ENCODE peak calls at places on chromosomes 13 and 19, in four cellular contexts. T is K562, J is A549, D is HepG2. F is an unnamed sample.
A peak's percentile ranks its signal among the peaks of the same experiment; 100 is the strongest.

GRCh38 chr13:108037348-108037747 is 178.0 kb downstream of the LIG4 start:
- DNase-seq in T (no peak), D (no peak), J (no peak), F (no peak)

GRCh38 chr19:13579388-13580060 is 73.2 kb upstream of the CACNA1A start:
- DNase-seq in J (no peak), T (peak; percentile 36), D (no peak), F (peak; percentile 65)

GRCh38 chr13:26021956-26022355 is 29.9 kb downstream of the SHISA2 start:
- DNase-seq in J (no peak), D (no peak), T (no peak), F (no peak)

GRCh38 chr13:31385534-31385933 is 185.8 kb downstream of the B3GLCT start:
- DNase-seq in J (no peak), D (no peak), T (no peak), F (no peak)

GRCh38 chr19:43595605-43595998 is 332 bp downstream of the IRGQ start:
- DNase-seq in J (no peak), T (no peak), D (no peak), F (no peak)

GRCh38 chr19:55179570-55180484 is at the start of gene SYT5:
- DNase-seq in D (no peak), T (peak; percentile 93), J (peak; percentile 76), F (no peak)

GRCh38 chr19:46963093-46963734 is 56.4 kb upstream of the NPAS1 start:
- DNase-seq in J (no peak), D (no peak), T (no peak), F (peak; percentile 94)

GRCh38 chr13:71751074-71751473 is 115.9 kb downstream of the DACH1 start:
- DNase-seq in T (no peak), D (no peak), J (no peak), F (no peak)

GRCh38 chr13:80783926-80784325 is 443.0 kb upstream of the SPRY2 start:
- DNase-seq in J (no peak), T (no peak), D (no peak), F (no peak)

GRCh38 chr19:50649433-50650391 is at the start of gene C19orf81:
- DNase-seq in J (peak; percentile 68), D (no peak), T (peak; percentile 63), F (peak; percentile 6)

GRCh38 chr13:52882803-52883202 is 34.4 kb upstream of the PCDH8 start:
- DNase-seq in D (no peak), T (no peak), J (no peak), F (no peak)

GRCh38 chr13:113117956-113118327 is 4.7 kb upstream of the F10 start:
- DNase-seq in J (no peak), T (no peak), D (no peak), F (no peak)

GRCh38 chr13:21371011-21371410 is 88.1 kb downstream of the ZDHHC20 start:
- DNase-seq in D (no peak), J (no peak), T (no peak), F (no peak)

GRCh38 chr13:30047154-30047874 is 196.9 kb upstream of the UBL3 start:
- DNase-seq in D (no peak), T (no peak), J (no peak), F (peak; percentile 11)

GRCh38 chr13:99977912-99978780 is 3.4 kb upstream of the ZIC2 start:
- DNase-seq in D (no peak), J (no peak), T (no peak), F (no peak)

GRCh38 chr13:100363351-100363750 is 225.2 kb downstream of the GGACT start:
- DNase-seq in D (no peak), T (no peak), J (no peak), F (peak; percentile 70)

GRCh38 chr13:98994896-98995295 is 17.0 kb upstream of the DOCK9 start:
- DNase-seq in J (no peak), T (no peak), D (no peak), F (no peak)

GRCh38 chr19:30225615-30226463 is 146.3 kb upstream of the ZNF536 start:
- DNase-seq in D (no peak), J (peak; percentile 38), T (no peak), F (no peak)

GRCh38 chr19:15177269-15178116 is 23.3 kb downstream of the NOTCH3 start:
- DNase-seq in J (peak; percentile 35), T (peak; percentile 84), D (peak; percentile 54), F (peak; percentile 64)

GRCh38 chr13:70890289-70890688 is 782.0 kb upstream of the KLHL1 start:
- DNase-seq in J (no peak), T (no peak), D (peak; percentile 79), F (no peak)

GRCh38 chr19:29711584-29712132 is 3.4 kb downstream of the C19orf12 start:
- DNase-seq in T (no peak), D (no peak), J (no peak), F (no peak)

GRCh38 chr19:13692096-13692495 is 72.2 kb upstream of the MRI1 start:
- DNase-seq in D (no peak), T (no peak), J (no peak), F (peak; percentile 60)

GRCh38 chr19:1264801-1265610 is 4.1 kb upstream of the CIRBP start:
- DNase-seq in D (peak; percentile 84), T (peak; percentile 50), J (peak; percentile 59), F (peak; percentile 88)

GRCh38 chr13:43546260-43546659 is 240.5 kb downstream of the ENOX1 start:
- DNase-seq in T (no peak), J (no peak), D (no peak), F (no peak)

GRCh38 chr13:73166204-73166603 is 107.4 kb downstream of the KLF5 start:
- DNase-seq in D (no peak), T (no peak), J (no peak), F (no peak)
- H3K27ac ChIP-seq in D (no peak overlapping the region), T (no peak overlapping the region), J (no peak overlapping the region), F (no peak overlapping the region)

GRCh38 chr13:50444726-50445125 is 398.8 kb downstream of the DLEU7 start:
- DNase-seq in D (no peak), T (no peak), J (no peak), F (no peak)
- TF ChIP-seq MAZ in D (no peak), T (no peak), J (no peak), F (no peak)

DNA sequence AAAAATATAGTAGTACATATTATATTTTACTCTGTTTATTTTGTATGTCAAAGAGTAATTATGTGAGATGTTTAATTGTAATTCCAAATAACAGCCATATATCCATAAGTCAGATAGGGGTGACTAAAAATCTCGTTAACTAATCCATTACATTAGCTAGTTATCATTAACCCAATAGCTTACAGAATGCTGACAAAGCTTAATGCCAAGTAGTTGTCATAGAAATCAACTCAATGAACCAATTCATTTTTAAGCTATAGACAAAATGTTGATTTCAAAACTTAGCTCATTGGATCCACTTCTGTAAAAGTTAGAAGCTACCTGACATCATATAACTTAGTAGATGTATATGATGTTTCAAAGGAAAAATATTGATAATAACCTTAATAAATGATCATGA is 206.7 kb upstream of the SLITRK1 start:
- DNase-seq in D (no peak), J (no peak), T (no peak), F (no peak)
- H3K27ac ChIP-seq in D (no peak overlapping the region), J (no peak overlapping the region), T (no peak overlapping the region), F (no peak overlapping the region)

DNA sequence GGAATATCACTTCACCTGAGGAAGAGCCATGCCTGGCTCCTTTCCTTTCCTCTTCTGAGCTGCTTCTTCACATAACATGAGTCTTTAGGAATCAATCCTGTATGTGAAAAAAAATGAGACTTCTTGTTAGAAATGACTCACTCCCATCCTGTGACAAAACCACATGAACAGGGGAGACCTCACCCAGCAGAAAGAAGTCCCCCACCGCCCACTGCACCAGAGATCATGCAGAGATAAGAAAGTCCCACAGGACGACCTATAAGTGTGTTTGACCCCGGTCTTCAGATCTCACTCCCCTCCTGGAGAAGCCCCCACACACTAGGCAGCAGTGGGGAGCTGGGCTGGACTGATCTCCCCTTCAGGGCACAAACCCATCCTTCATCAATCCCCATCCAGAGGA is 7.8 kb downstream of the ZNF600 start:
- DNase-seq in T (no peak), J (no peak), D (no peak), F (peak; percentile 3)
- TF ChIP-seq MAZ in T (no peak), J (no peak), D (no peak), F (no peak)

DNA sequence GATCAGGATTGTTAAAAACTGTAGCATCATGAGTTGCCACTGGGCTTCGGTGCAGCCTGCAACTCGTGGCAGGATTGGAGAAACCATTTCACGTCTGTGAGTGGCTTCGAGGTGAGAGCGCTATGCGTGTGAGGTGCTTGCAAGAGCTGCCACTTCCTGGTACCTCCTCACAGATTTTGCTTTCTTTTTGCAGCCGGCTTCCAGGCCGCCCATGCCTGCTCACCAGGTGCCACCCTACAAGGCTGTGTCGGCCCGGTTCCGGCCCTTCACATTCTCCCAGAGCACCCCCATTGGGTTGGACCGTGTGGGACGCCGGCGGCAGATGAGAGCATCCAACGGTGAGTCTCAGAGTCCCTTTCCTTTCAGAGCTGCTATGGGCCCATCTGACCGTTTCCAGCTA is 57.9 kb upstream of the C1QTNF9 start:
- DNase-seq in J (no peak), T (no peak), D (no peak), F (no peak)
- H3K27ac ChIP-seq in J (no peak overlapping the region), T (no peak overlapping the region), D (no peak overlapping the region), F (no peak overlapping the region)

GRCh38 chr19:36547001-36547732 is 19.1 kb upstream of the ZNF260 start:
- DNase-seq in T (no peak), D (no peak), J (no peak), F (peak; percentile 3)
- TF ChIP-seq MAZ in T (no peak), D (no peak), J (no peak), F (no peak)

DNA sequence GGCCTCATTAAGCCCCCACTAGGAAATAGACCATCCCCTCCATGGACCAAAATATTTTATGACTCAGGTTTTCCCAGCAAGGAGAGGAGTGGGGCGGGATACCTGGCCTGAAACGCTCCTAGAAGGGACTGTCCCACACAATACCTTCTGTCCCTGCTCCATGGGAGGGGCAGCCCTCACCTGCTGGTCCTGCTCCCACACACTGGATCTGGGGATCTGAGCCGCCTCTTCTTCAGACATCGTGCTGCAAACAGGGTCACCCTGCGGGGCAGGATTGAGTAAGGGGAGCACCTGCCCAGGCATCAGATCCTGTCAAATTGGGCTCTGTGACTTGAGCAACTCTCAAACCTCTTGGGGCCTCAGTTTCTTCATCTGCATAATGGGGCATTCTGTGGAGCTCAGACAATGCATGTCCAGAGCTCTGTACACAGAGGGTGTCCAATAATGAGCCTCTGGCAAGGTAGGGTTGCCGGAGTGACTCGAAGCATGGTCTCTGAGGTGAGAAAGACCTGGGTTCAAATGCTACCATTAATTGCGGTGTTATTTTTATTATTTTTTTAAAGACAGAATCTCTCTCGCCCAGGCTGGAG is 1.1 kb downstream of the PLIN5 start:
- DNase-seq in T (no peak), J (no peak), D (no peak), F (no peak)
- H3K27ac ChIP-seq in T (no peak overlapping the region), J (no peak overlapping the region), D (no peak overlapping the region), F (no peak overlapping the region)

F was measured in IMR-90.